ENCODE peak calls at places on chromosomes 1 and 21, in five cellular contexts. One of them, this sample, is unnamed.

GRCh38 chr1:168654198-168654910 is 74.7 kb downstream of the DPT start:
- DNase-seq in brain microvascular endothelial cell: no peak
- DNase-seq in tibial nerve: no peak
- DNase-seq in body of pancreas: no peak
- DNase-seq in mammary epithelial cell: peak; percentile 60
- DNase-seq in this sample: peak; percentile 60

GRCh38 chr1:159509440-159510222 is 26.2 kb downstream of the OR10J5 start:
- DNase-seq in brain microvascular endothelial cell: no peak
- DNase-seq in tibial nerve: no peak
- DNase-seq in body of pancreas: no peak
- DNase-seq in mammary epithelial cell: no peak
- DNase-seq in this sample: no peak

GRCh38 chr1:183761871-183762270 is 43.0 kb upstream of the RGL1 start:
- DNase-seq in brain microvascular endothelial cell: peak; percentile 14
- DNase-seq in tibial nerve: no peak
- DNase-seq in body of pancreas: no peak
- DNase-seq in mammary epithelial cell: no peak
- DNase-seq in this sample: no peak

GRCh38 chr1:192890134-192890533 is 81.3 kb downstream of the RGS2 start:
- DNase-seq in brain microvascular endothelial cell: no peak
- DNase-seq in tibial nerve: no peak
- DNase-seq in body of pancreas: no peak
- DNase-seq in mammary epithelial cell: no peak
- DNase-seq in this sample: no peak

GRCh38 chr1:6646499-6647148 is 22.0 kb downstream of the THAP3 start:
- DNase-seq in brain microvascular endothelial cell: peak; percentile 31
- DNase-seq in tibial nerve: no peak
- DNase-seq in body of pancreas: peak; percentile 66
- DNase-seq in mammary epithelial cell: peak; percentile 24
- DNase-seq in this sample: peak; percentile 41

GRCh38 chr21:36297938-36298572 is 21.9 kb upstream of the MORC3 start:
- DNase-seq in brain microvascular endothelial cell: no peak
- DNase-seq in tibial nerve: no peak
- DNase-seq in body of pancreas: peak; percentile 69
- DNase-seq in mammary epithelial cell: peak; percentile 70
- DNase-seq in this sample: peak; percentile 56

GRCh38 chr1:228429698-228430097 is 13.0 kb upstream of the TRIM17 start:
- DNase-seq in brain microvascular endothelial cell: no peak
- DNase-seq in tibial nerve: no peak
- DNase-seq in body of pancreas: no peak
- DNase-seq in mammary epithelial cell: no peak
- DNase-seq in this sample: no peak

GRCh38 chr1:44631647-44632510 is 42.4 kb downstream of the TMEM53 start:
- DNase-seq in brain microvascular endothelial cell: peak; percentile 79
- DNase-seq in tibial nerve: peak; percentile 91
- DNase-seq in body of pancreas: peak; percentile 93
- DNase-seq in mammary epithelial cell: peak; percentile 77
- DNase-seq in this sample: peak; percentile 92

GRCh38 chr1:77533660-77534295 is 148.7 kb downstream of the ZZZ3 start:
- DNase-seq in brain microvascular endothelial cell: no peak
- DNase-seq in tibial nerve: no peak
- DNase-seq in body of pancreas: peak; percentile 50
- DNase-seq in mammary epithelial cell: peak; percentile 35
- DNase-seq in this sample: peak; percentile 59

GRCh38 chr1:16605213-16605525 is 8.2 kb downstream of the NBPF1 start:
- DNase-seq in brain microvascular endothelial cell: no peak
- DNase-seq in tibial nerve: no peak
- DNase-seq in body of pancreas: no peak
- DNase-seq in mammary epithelial cell: no peak
- DNase-seq in this sample: no peak

GRCh38 chr1:118291686-118292085 is 106.7 kb upstream of the SPAG17 start:
- DNase-seq in brain microvascular endothelial cell: no peak
- DNase-seq in tibial nerve: no peak
- DNase-seq in body of pancreas: no peak
- DNase-seq in mammary epithelial cell: no peak
- DNase-seq in this sample: no peak

GRCh38 chr1:110211503-110212164 is 1.5 kb downstream of the KCNC4 start:
- DNase-seq in brain microvascular endothelial cell: no peak
- DNase-seq in tibial nerve: no peak
- DNase-seq in body of pancreas: no peak
- DNase-seq in mammary epithelial cell: peak; percentile 16
- DNase-seq in this sample: no peak

GRCh38 chr1:154534263-154534844 is 24.1 kb downstream of the UBE2Q1 start:
- DNase-seq in brain microvascular endothelial cell: no peak
- DNase-seq in tibial nerve: no peak
- DNase-seq in body of pancreas: peak; percentile 69
- DNase-seq in mammary epithelial cell: peak; percentile 44
- DNase-seq in this sample: peak; percentile 77

GRCh38 chr1:8259498-8260290 is 58.2 kb upstream of the SLC45A1 start:
- DNase-seq in brain microvascular endothelial cell: peak; percentile 69
- DNase-seq in tibial nerve: peak; percentile 69
- DNase-seq in body of pancreas: peak; percentile 94
- DNase-seq in mammary epithelial cell: peak; percentile 76
- DNase-seq in this sample: peak; percentile 48

GRCh38 chr1:203768158-203768725 is 3.3 kb downstream of the LAX1 start:
- DNase-seq in brain microvascular endothelial cell: no peak
- DNase-seq in tibial nerve: no peak
- DNase-seq in body of pancreas: no peak
- DNase-seq in mammary epithelial cell: no peak
- DNase-seq in this sample: no peak

GRCh38 chr1:214637722-214638473 is 34.9 kb downstream of the CENPF start:
- DNase-seq in brain microvascular endothelial cell: peak; percentile 20
- DNase-seq in tibial nerve: no peak
- DNase-seq in body of pancreas: peak; percentile 8
- DNase-seq in mammary epithelial cell: peak; percentile 46
- DNase-seq in this sample: peak; percentile 30

GRCh38 chr1:200837931-200838571 is 34.7 kb upstream of the GPR25 start:
- DNase-seq in brain microvascular endothelial cell: no peak
- DNase-seq in tibial nerve: no peak
- DNase-seq in body of pancreas: no peak
- DNase-seq in mammary epithelial cell: no peak
- DNase-seq in this sample: peak; percentile 16

GRCh38 chr1:34753163-34753562 is 1.7 kb upstream of the GJB5 start:
- DNase-seq in brain microvascular endothelial cell: no peak
- DNase-seq in tibial nerve: no peak
- DNase-seq in body of pancreas: no peak
- DNase-seq in mammary epithelial cell: peak; percentile 63
- DNase-seq in this sample: no peak

GRCh38 chr1:166703141-166703540 is 136.1 kb upstream of the POGK start:
- DNase-seq in brain microvascular endothelial cell: no peak
- DNase-seq in tibial nerve: no peak
- DNase-seq in body of pancreas: no peak
- DNase-seq in mammary epithelial cell: no peak
- DNase-seq in this sample: no peak

GRCh38 chr1:205493241-205494085 is 11.0 kb upstream of the CDK18 start:
- DNase-seq in brain microvascular endothelial cell: peak; percentile 53
- DNase-seq in tibial nerve: no peak
- DNase-seq in body of pancreas: peak; percentile 41
- DNase-seq in mammary epithelial cell: peak; percentile 85
- DNase-seq in this sample: peak; percentile 94

GRCh38 chr1:61141288-61142044 is 59.1 kb downstream of the NFIA start:
- DNase-seq in brain microvascular endothelial cell: no peak
- DNase-seq in tibial nerve: no peak
- DNase-seq in body of pancreas: no peak
- DNase-seq in mammary epithelial cell: peak; percentile 94
- DNase-seq in this sample: peak; percentile 82

GRCh38 chr21:44574457-44575306 is 1.2 kb downstream of the KRTAP10-4 start:
- DNase-seq in brain microvascular endothelial cell: no peak
- DNase-seq in tibial nerve: no peak
- DNase-seq in body of pancreas: no peak
- DNase-seq in mammary epithelial cell: no peak
- DNase-seq in this sample: no peak

GRCh38 chr1:7149080-7149838 is 364.0 kb downstream of the CAMTA1 start:
- DNase-seq in brain microvascular endothelial cell: peak; percentile 12
- DNase-seq in tibial nerve: no peak
- DNase-seq in body of pancreas: peak; percentile 66
- DNase-seq in mammary epithelial cell: no peak
- DNase-seq in this sample: peak; percentile 5

GRCh38 chr1:203675596-203676347 is 49.1 kb downstream of the ATP2B4 start:
- DNase-seq in brain microvascular endothelial cell: no peak
- DNase-seq in tibial nerve: no peak
- DNase-seq in body of pancreas: peak; percentile 71
- DNase-seq in mammary epithelial cell: no peak
- DNase-seq in this sample: no peak

GRCh38 chr1:197965132-197965707 is 48.0 kb downstream of the LHX9 start:
- DNase-seq in brain microvascular endothelial cell: no peak
- DNase-seq in tibial nerve: no peak
- DNase-seq in body of pancreas: no peak
- DNase-seq in mammary epithelial cell: no peak
- DNase-seq in this sample: no peak

GRCh38 chr1:213989071-213989739 is 1.4 kb downstream of the PROX1 start:
- DNase-seq in brain microvascular endothelial cell: no peak
- DNase-seq in tibial nerve: no peak
- DNase-seq in body of pancreas: peak; percentile 44
- DNase-seq in mammary epithelial cell: no peak
- DNase-seq in this sample: no peak

DNA sequence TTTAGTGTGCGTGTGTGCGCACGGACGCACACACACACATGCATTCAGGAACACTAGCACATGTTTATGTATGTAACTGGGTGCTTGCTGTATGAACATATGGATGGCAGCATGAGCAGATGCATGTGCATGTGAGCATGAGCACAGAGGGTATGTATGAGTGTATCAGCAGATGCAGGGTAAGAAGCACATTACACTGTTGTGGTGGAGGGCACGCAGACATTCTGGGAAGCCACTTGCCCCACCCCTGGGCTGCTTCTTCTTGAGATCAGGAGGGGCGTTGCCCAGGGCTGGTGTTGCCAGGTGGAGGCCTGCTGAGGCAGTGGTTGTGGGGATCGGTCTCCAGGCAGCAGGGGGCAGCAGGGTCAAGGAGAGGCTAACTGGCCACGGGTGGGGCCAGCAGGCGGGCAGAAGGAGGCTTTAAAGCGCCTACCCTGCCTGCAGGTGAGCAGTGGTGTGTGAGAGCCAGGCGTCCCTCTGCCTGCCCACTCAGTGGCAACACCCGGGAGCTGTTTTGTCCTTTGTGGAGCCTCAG is 3.9 kb upstream of the P3R3URF start:
- DNase-seq in brain microvascular endothelial cell: no peak
- DNase-seq in tibial nerve: no peak
- DNase-seq in body of pancreas: peak; percentile 39
- DNase-seq in mammary epithelial cell: peak; percentile 85
- DNase-seq in this sample: peak; percentile 75
- TF ChIP-seq CTCF in brain microvascular endothelial cell: no peak
- TF ChIP-seq CTCF in tibial nerve: no peak
- TF ChIP-seq CTCF in body of pancreas: peak; percentile 16
- TF ChIP-seq CTCF in mammary epithelial cell: peak; percentile 42
- TF ChIP-seq CTCF in this sample: no peak

DNA sequence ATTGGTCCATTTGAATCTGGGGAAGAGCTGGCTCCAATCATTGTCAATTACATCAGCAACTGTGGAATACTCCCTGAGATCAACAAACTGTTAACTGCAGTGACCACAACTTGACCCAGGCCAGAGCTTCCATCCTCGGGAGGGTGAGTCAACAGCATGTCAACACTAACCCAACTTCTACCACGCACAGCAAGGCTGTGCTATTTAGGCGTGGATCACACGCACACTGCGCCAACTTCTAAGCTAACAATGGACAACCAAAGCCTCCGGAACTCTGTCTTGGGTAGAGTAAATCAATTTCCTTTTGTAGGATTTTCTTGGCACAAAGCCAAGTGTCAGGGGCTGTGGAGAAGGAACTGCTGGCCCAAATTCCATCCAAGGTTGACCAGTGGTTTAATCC is 30.4 kb downstream of the APP start:
- DNase-seq in brain microvascular endothelial cell: peak; percentile 99
- DNase-seq in tibial nerve: no peak
- DNase-seq in body of pancreas: peak; percentile 30
- DNase-seq in mammary epithelial cell: peak; percentile 90
- DNase-seq in this sample: peak; percentile 63
- H3K27ac ChIP-seq in brain microvascular endothelial cell: peak overlapping the region; percentile 80
- H3K27ac ChIP-seq in tibial nerve: no peak overlapping the region
- H3K27ac ChIP-seq in body of pancreas: no peak overlapping the region
- H3K27ac ChIP-seq in mammary epithelial cell: peak overlapping the region; percentile 52
- H3K27ac ChIP-seq in this sample: no peak overlapping the region

DNA sequence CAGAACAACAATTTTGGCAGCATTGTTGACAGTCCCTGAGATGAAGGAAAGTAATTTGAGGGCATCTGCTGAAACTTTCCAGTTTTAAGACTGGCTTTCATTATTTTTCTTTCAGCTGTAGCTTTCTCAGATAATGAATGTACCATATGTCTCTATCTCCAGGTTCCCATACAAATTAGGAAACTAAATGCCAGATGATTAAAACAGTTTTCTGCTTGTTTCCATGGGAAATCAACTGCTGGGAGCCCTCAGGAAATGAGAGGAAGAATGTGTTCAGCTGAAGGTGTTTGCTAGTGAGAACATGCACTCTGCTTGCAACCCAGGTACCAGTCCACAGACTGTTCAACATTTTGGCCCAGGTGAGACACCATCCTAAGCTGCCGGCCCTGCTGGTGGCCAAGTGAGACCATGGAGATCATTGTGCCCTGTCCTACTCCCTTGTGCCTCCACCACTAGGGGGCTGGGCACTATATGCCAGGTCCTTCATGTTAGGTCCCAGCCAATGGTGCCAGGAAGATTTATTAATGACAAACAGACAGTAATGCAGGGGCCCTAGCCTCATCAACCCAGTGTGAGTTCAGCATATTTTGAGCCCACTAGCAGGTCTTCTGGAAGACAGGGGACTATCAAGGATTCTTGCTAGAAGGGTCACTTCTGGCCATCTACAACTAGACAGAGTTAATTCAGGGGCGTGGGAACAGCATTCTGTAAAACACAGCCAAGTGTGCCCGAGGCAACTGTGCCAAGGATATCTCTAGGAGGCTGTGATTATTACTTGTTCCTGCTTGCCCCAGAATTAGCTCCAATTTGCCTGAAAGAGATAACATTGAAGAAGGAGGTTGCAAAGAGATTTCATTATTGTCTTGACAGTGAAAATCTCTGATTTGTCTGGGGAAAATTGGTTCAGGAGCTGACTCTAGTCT is 17.0 kb upstream of the LRRC8C start:
- DNase-seq in brain microvascular endothelial cell: no peak
- DNase-seq in tibial nerve: no peak
- DNase-seq in body of pancreas: peak; percentile 21
- DNase-seq in mammary epithelial cell: peak; percentile 57
- DNase-seq in this sample: peak; percentile 53
- TF ChIP-seq CTCF in brain microvascular endothelial cell: peak; percentile 65
- TF ChIP-seq CTCF in tibial nerve: peak; percentile 17
- TF ChIP-seq CTCF in body of pancreas: peak; percentile 18
- TF ChIP-seq CTCF in mammary epithelial cell: peak; percentile 43
- TF ChIP-seq CTCF in this sample: no peak

GRCh38 chr1:230073371-230074035 is 6.5 kb downstream of the GALNT2 start:
- DNase-seq in brain microvascular endothelial cell: peak; percentile 80
- DNase-seq in tibial nerve: no peak
- DNase-seq in body of pancreas: no peak
- DNase-seq in mammary epithelial cell: peak; percentile 78
- DNase-seq in this sample: peak; percentile 46
- H3K27ac ChIP-seq in brain microvascular endothelial cell: peak overlapping the region; percentile 82
- H3K27ac ChIP-seq in tibial nerve: no peak overlapping the region
- H3K27ac ChIP-seq in body of pancreas: peak overlapping the region; percentile 34
- H3K27ac ChIP-seq in mammary epithelial cell: peak overlapping the region; percentile 58
- H3K27ac ChIP-seq in this sample: peak overlapping the region; percentile 78

DNA sequence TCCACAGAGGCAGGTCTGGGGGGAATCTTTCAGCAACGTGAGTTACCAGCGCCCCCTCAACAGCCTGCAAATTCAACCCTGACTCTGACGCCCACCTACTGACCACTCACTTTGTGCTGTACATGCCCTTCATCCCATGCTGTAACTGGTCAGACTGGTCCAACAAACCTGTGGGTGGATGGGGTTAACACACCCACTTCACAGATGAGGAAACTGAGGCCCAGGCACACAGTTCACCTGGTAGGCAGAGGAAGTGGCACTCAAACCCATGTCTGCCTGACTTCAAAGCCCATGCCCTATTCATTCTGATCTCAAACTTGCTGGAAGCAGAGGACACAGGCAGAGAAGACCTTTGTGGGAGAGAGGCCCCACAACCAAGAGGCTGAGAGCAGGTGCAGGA is 172.9 kb downstream of the TRABD2B start:
- DNase-seq in brain microvascular endothelial cell: no peak
- DNase-seq in tibial nerve: no peak
- DNase-seq in body of pancreas: no peak
- DNase-seq in mammary epithelial cell: no peak
- DNase-seq in this sample: no peak
- TF ChIP-seq CTCF in brain microvascular endothelial cell: no peak
- TF ChIP-seq CTCF in tibial nerve: no peak
- TF ChIP-seq CTCF in body of pancreas: no peak
- TF ChIP-seq CTCF in mammary epithelial cell: no peak
- TF ChIP-seq CTCF in this sample: no peak

This sample was measured in RWPE1.